ENCODE peak calls at places on chromosomes 6 and 20, in seven cellular contexts. U, E, B, J, T, P and R are unnamed samples.

GRCh38 chr20:46246527-46246926 is 61.8 kb downstream of the CDH22 start:
- ATAC-seq in U (no peak), E (no peak), B (no peak), J (no peak), T (no peak), P (no peak), R (no peak)

GRCh38 chr6:111950661-111951426 is 77.6 kb upstream of the FYN start:
- ATAC-seq in U (no peak), E (peak; percentile 76), B (no peak), J (peak; percentile 57), T (no peak), P (no peak), R (no peak)

GRCh38 chr6:117840541-117840983 is 66.5 kb upstream of the SLC35F1 start:
- ATAC-seq in U (peak; percentile 66), E (no peak), B (no peak), J (no peak), T (peak; percentile 70), P (no peak), R (no peak)

GRCh38 chr6:118770835-118771234 is 119.4 kb upstream of the CEP85L start:
- ATAC-seq in U (no peak), E (no peak), B (no peak), J (no peak), T (no peak), P (no peak), R (no peak)

GRCh38 chr6:109001554-109001953 is 93.1 kb downstream of the SESN1 start:
- ATAC-seq in U (no peak), E (no peak), B (no peak), J (no peak), T (no peak), P (no peak), R (no peak)

GRCh38 chr20:25532015-25532751 is 53.1 kb downstream of the NINL start:
- ATAC-seq in U (no peak), E (peak; percentile 19), B (no peak), J (peak; percentile 64), T (no peak), P (no peak), R (no peak)

GRCh38 chr6:36432151-36432633 is 10.5 kb downstream of the PXT1 start:
- ATAC-seq in U (no peak), E (no peak), B (no peak), J (no peak), T (peak; percentile 71), P (no peak), R (no peak)

GRCh38 chr20:49288784-49289696 is 11.2 kb upstream of the ZNFX1 start:
- ATAC-seq in U (no peak), E (no peak), B (peak; percentile 43), J (no peak), T (no peak), P (no peak), R (no peak)

GRCh38 chr20:58327211-58327610 is 17.7 kb downstream of the RAB22A start:
- ATAC-seq in U (no peak), E (peak; percentile 75), B (no peak), J (no peak), T (no peak), P (peak; percentile 92), R (peak; percentile 57)

GRCh38 chr20:14342910-14343309 is 5.5 kb upstream of the FLRT3 start:
- ATAC-seq in U (no peak), E (no peak), B (peak; percentile 86), J (no peak), T (no peak), P (no peak), R (no peak)

GRCh38 chr6:53532061-53532797 is 12.7 kb downstream of the GCLC start:
- ATAC-seq in U (no peak), E (peak; percentile 40), B (no peak), J (peak; percentile 27), T (peak; percentile 54), P (no peak), R (no peak)

GRCh38 chr20:32004963-32005362 is 5.3 kb upstream of the CCM2L start:
- ATAC-seq in U (peak; percentile 62), E (no peak), B (no peak), J (no peak), T (peak; percentile 71), P (no peak), R (no peak)

GRCh38 chr20:63235399-63235983 is at the start of gene BIRC7:
- ATAC-seq in U (no peak), E (no peak), B (no peak), J (no peak), T (no peak), P (no peak), R (no peak)

GRCh38 chr20:32432277-32432676 is 74.1 kb downstream of the ASXL1 start:
- ATAC-seq in U (no peak), E (no peak), B (peak; percentile 56), J (peak; percentile 20), T (no peak), P (no peak), R (no peak)

GRCh38 chr6:24571361-24571760 is 74.6 kb downstream of the KIAA0319 start:
- ATAC-seq in U (no peak), E (no peak), B (no peak), J (no peak), T (no peak), P (no peak), R (no peak)

GRCh38 chr6:157460182-157460999 is 79.4 kb downstream of the ZDHHC14 start:
- ATAC-seq in U (no peak), E (peak; percentile 15), B (no peak), J (peak; percentile 22), T (peak; percentile 32), P (no peak), R (no peak)

GRCh38 chr6:36075656-36076055 is 48.0 kb downstream of the MAPK14 start:
- ATAC-seq in U (no peak), E (no peak), B (peak; percentile 79), J (no peak), T (peak; percentile 24), P (no peak), R (no peak)

GRCh38 chr6:252775-253526 is 39.3 kb upstream of the DUSP22 start:
- ATAC-seq in U (no peak), E (no peak), B (no peak), J (no peak), T (peak; percentile 68), P (no peak), R (no peak)

GRCh38 chr6:142561511-142562265 is 259.9 kb downstream of the ADGRG6 start:
- ATAC-seq in U (no peak), E (no peak), B (no peak), J (no peak), T (no peak), P (no peak), R (no peak)

GRCh38 chr6:144036064-144036873 is 28.2 kb upstream of the PLAGL1 start:
- ATAC-seq in U (peak; percentile 82), E (peak; percentile 43), B (peak; percentile 92), J (peak; percentile 52), T (peak; percentile 77), P (no peak), R (peak; percentile 50)

GRCh38 chr6:126063512-126064146 is 77.3 kb downstream of the TRMT11 start:
- ATAC-seq in U (no peak), E (no peak), B (no peak), J (no peak), T (peak; percentile 68), P (no peak), R (no peak)

GRCh38 chr20:34407962-34408474 is 44.9 kb downstream of the ITCH start:
- ATAC-seq in U (no peak), E (no peak), B (peak; percentile 67), J (no peak), T (no peak), P (no peak), R (no peak)

DNA sequence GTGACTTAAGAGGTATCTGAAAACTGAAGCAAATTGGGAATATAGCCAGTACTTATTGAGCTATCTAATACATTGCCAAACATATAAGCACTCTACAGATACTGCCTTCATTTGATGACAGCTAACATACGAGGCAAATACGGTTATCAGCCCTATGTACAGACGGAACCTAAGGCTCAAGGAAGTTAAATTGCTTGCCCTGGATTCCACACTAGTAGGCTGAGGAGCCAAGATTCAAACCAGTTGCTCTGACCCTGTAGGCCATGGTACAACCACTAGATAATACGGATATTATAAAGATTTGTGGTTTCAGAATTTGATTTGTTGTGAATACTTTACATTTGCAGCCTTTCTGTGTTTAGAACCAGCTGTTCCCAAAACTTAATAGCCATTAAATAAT is 36.6 kb downstream of the MOXD1 start:
- ATAC-seq in U (no peak), E (no peak), B (no peak), J (no peak), T (no peak), P (no peak), R (no peak)
- H3K4me1 ChIP-seq in U (no peaks in the 10 kb centered on the region), E (no peaks in the 10 kb centered on the region), B (no peaks in the 10 kb centered on the region), J (no peaks in the 10 kb centered on the region), T (peaks cover 17% of the 10 kb centered on the region), P (no peaks in the 10 kb centered on the region), R (no peaks in the 10 kb centered on the region)

GRCh38 chr6:31736768-31737314 is 511 bp upstream of the CLIC1 start:
- ATAC-seq in U (no peak), E (no peak), B (no peak), J (no peak), T (no peak), P (no peak), R (no peak)
- H3K4me1 ChIP-seq in U (peaks cover 50% of the 10 kb centered on the region), E (peaks cover 48% of the 10 kb centered on the region), B (peaks cover 37% of the 10 kb centered on the region), J (peaks cover 68% of the 10 kb centered on the region), T (peaks cover 28% of the 10 kb centered on the region), P (peaks cover 17% of the 10 kb centered on the region), R (peaks cover 73% of the 10 kb centered on the region)

GRCh38 chr6:33584700-33585402 is 4.8 kb upstream of the BAK1 start:
- ATAC-seq in U (no peak), E (no peak), B (no peak), J (no peak), T (no peak), P (no peak), R (no peak)

GRCh38 chr6:33587529-33588215 is 7.6 kb upstream of the BAK1 start:
- ATAC-seq in U (no peak), E (no peak), B (no peak), J (no peak), T (no peak), P (no peak), R (no peak)

GRCh38 chr6:33585403-33586107 is 5.5 kb upstream of the BAK1 start:
- ATAC-seq in U (peak; percentile 70), E (peak; percentile 62), B (peak; percentile 60), J (peak; percentile 71), T (peak; percentile 82), P (peak; percentile 45), R (peak; percentile 62)

GRCh38 chr6:33583591-33584155 is 3.6 kb upstream of the BAK1 start:
- ATAC-seq in U (no peak), E (no peak), B (no peak), J (no peak), T (no peak), P (no peak), R (no peak)

DNA sequence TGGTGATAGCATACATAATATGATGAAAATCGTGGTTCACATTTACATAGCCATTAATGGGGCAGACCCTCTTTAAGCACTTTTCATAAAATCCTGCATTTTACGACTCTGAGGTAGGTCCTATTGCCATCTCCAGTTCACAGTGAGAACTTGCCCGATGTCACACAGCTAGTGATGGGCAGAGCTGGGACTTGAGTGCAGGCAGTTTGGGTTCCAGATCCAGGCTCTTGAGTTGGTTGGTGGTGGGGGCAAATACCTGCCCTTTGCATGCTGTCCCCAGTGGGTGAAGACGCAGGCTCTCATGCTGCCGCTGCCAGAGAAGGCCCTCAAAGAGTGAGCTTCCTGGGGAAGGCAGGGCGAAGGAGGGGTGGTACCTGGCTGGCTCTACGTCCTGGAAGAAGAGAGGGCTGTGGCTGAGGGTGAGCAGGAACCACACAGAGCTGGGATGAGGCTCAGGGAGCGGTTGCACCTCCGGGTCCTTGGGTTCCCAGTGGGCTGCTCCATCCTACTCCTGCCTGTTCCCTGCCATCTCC is 6.1 kb upstream of the BAK1 start:
- ATAC-seq in U (no peak), E (no peak), B (no peak), J (no peak), T (no peak), P (no peak), R (no peak)
- H3K4me1 ChIP-seq in U (peaks cover 26% of the 10 kb centered on the region), E (peaks cover 34% of the 10 kb centered on the region), B (peaks cover 29% of the 10 kb centered on the region), J (peaks cover 43% of the 10 kb centered on the region), T (peaks cover 29% of the 10 kb centered on the region), P (peaks cover 36% of the 10 kb centered on the region), R (peaks cover 27% of the 10 kb centered on the region)

GRCh38 chr20:51700809-51701285 is 67.3 kb downstream of the ATP9A start:
- ATAC-seq in U (peak; percentile 81), E (peak; percentile 56), B (peak; percentile 60), J (no peak), T (peak; percentile 72), P (no peak), R (no peak)
- H3K4me1 ChIP-seq in U (peaks cover 16% of the 10 kb centered on the region), E (no peaks in the 10 kb centered on the region), B (peaks cover 19% of the 10 kb centered on the region), J (peaks cover 14% of the 10 kb centered on the region), T (no peaks in the 10 kb centered on the region), P (no peaks in the 10 kb centered on the region), R (peaks cover 31% of the 10 kb centered on the region)